ENCODE peak calls at places on chromosome 4, in five cellular contexts. G is GM12878, P is H1, Q is K562, M is HepG2. C is an unnamed sample.

GRCh38 chr4:81314196-81314896 is 99.3 kb upstream of the PRKG2 start:
- DNase-seq in Q (no peak), M (no peak), G (no peak), P (no peak), C (no peak)

GRCh38 chr4:150145950-150146340 is 67.7 kb downstream of the DCLK2 start:
- DNase-seq in G (no peak), P (no peak), Q (no peak), M (no peak), C (no peak)

GRCh38 chr4:113539408-113539807 is 222.1 kb downstream of the CAMK2D start:
- DNase-seq in G (no peak), Q (no peak), P (no peak), M (no peak), C (no peak)

GRCh38 chr4:105257817-105258495 is 111.3 kb downstream of the TET2 start:
- DNase-seq in M (no peak), Q (no peak), G (no peak), P (no peak), C (no peak)

GRCh38 chr4:39609454-39609911 is 29.2 kb downstream of the SMIM14 start:
- DNase-seq in Q (no peak), P (no peak), G (peak), M (peak), C (no peak)

GRCh38 chr4:177283167-177283566 is 26.5 kb upstream of the NEIL3 start:
- DNase-seq in P (no peak), M (no peak), Q (no peak), G (no peak), C (no peak)

GRCh38 chr4:20483416-20483815 is 216.8 kb upstream of the PACRGL start:
- DNase-seq in P (no peak), Q (no peak), G (no peak), M (no peak), C (no peak)

GRCh38 chr4:92121099-92121498 is 182.7 kb upstream of the GRID2 start:
- DNase-seq in P (no peak), M (no peak), G (no peak), Q (no peak), C (no peak)

GRCh38 chr4:25378130-25378743 is 1.2 kb downstream of the ANAPC4 start:
- DNase-seq in M (no peak), G (no peak), Q (peak), P (no peak), C (peak)

GRCh38 chr4:36753048-36753447 is 471.6 kb downstream of the DTHD1 start:
- DNase-seq in M (no peak), Q (no peak), G (no peak), P (no peak), C (no peak)

GRCh38 chr4:18556402-18556801 is 534.8 kb upstream of the LCORL start:
- DNase-seq in G (no peak), Q (no peak), M (no peak), P (no peak), C (no peak)

GRCh38 chr4:181224826-181225225 is 1018.4 kb upstream of the TENM3 start:
- DNase-seq in P (no peak), Q (no peak), G (no peak), M (no peak), C (no peak)

GRCh38 chr4:53355919-53356521 is 9.8 kb downstream of the SCFD2 start:
- DNase-seq in G (no peak), M (no peak), P (no peak), Q (no peak), C (no peak)

GRCh38 chr4:30208731-30209435 is 511.3 kb upstream of the PCDH7 start:
- DNase-seq in M (no peak), P (no peak), G (no peak), Q (no peak), C (no peak)
- TF ChIP-seq CREB1 in M (no peak), P (no peak), G (no peak), Q (no peak), C (no peak)

GRCh38 chr4:110619401-110620247 is 3.3 kb downstream of the PITX2 start:
- DNase-seq in G (no peak), P (peak), M (no peak), Q (no peak), C (peak)

GRCh38 chr4:110619001-110619350 is 3.9 kb downstream of the PITX2 start:
- DNase-seq in G (no peak), M (no peak), P (no peak), Q (no peak), C (no peak)

GRCh38 chr4:110621839-110622751 is 782 bp downstream of the PITX2 start:
- DNase-seq in P (peak), G (no peak), M (no peak), Q (no peak), C (peak)

GRCh38 chr4:110621328-110621812 is 1.5 kb downstream of the PITX2 start:
- DNase-seq in M (no peak), Q (no peak), P (no peak), G (no peak), C (peak)

GRCh38 chr4:110620352-110621327 is 2.2 kb downstream of the PITX2 start:
- DNase-seq in P (peak), Q (peak), M (no peak), G (no peak), C (peak)
- H3K27ac ChIP-seq in P (no peak), Q (no peak), M (no peak), G (no peak), C (no peak)

DNA sequence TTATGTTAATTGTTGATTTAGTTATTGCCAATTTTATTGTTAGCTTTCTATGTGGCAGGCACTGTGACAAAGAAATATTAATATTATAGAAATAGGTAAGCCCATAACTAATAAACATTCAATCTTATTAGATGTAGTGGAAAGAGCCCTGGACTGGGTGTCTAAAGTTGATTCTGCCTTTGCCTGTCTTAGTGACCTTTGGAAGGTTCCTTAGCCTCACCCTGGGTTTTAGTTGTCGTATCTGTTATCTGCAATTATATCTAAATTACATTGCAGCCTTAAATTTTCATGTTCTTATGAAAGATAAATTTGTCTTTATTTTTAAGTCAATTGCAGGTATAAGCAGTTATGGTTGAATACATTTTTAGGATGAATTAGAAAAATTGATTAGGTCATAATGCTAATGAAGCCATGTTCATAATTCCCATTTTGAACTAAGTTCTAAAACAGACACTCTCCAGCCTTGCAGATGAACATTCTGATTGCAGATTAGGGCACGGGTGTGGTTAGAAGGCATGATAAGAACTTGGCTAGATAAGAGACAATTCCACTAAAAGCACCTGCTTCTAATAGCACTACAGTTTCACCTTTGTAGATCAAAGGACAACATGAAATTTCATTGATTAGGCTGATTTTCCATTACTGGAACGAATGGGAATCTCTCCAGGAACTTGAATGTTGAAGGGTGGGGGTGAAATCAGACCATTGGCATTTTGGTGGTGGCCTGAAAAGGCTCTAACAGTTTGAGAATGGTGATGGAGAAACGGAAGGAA is 17.3 kb upstream of the ENPEP start:
- DNase-seq in Q (no peak), M (no peak), G (no peak), P (no peak), C (no peak)
- TF ChIP-seq CREB1 in Q (no peak), M (no peak), G (no peak), P (no peak), C (no peak)

GRCh38 chr4:169307581-169307980 is 36.8 kb upstream of the SH3RF1 start:
- DNase-seq in Q (no peak), M (peak), G (no peak), P (no peak), C (no peak)
- H3K27ac ChIP-seq in Q (no peak), M (no peak), G (no peak), P (no peak), C (no peak)

C was measured in GM23338.